ENCODE peak calls at places on chromosomes 3 and 15, in ten cellular contexts. M is HFF-Myc; P is D341Med; H is endodermal cell; L is activated CD4-positive, alpha-beta T cell treated with anti-CD3 and anti-CD28 coated beads, Interleukin-2, amount 50 U/mL, for 24 hours; W is memory B cell; O is iris pigment epithelial cell; U is B cell; N is AG04450; D is stomach. S is an unnamed sample.

GRCh38 chr3:74624301-74624700 is 9.8 kb upstream of the CNTN3 start:
- DNase-seq in H (no peak), W (no peak), D (no peak), M (no peak), O (peak), N (peak), P (no peak), L (no peak), U (no peak), S (peak)

GRCh38 chr3:173902401-173902800 is 504.9 kb downstream of the NLGN1 start:
- DNase-seq in P (no peak), H (no peak), M (no peak), N (no peak), W (no peak), O (no peak), D (no peak), U (no peak), L (no peak), S (no peak)

GRCh38 chr3:23710555-23710954 is 95.2 kb upstream of the UBE2E1 start:
- DNase-seq in N (peak), M (peak), W (no peak), L (no peak), O (peak), P (no peak), H (peak), D (no peak), U (no peak), S (peak)

GRCh38 chr3:51997935-51998596 is 2.4 kb upstream of the RPL29 start:
- DNase-seq in H (peak), N (no peak), L (no peak), D (no peak), O (no peak), M (no peak), W (no peak), U (no peak), P (no peak), S (no peak)

GRCh38 chr3:23422511-23422851 is 219.4 kb downstream of the UBE2E2 start:
- DNase-seq in D (no peak), P (no peak), W (no peak), M (no peak), U (no peak), N (no peak), H (no peak), L (no peak), O (no peak), S (no peak)

GRCh38 chr15:41659855-41660234 is 360 bp upstream of the MGA start:
- DNase-seq in D (no peak), H (no peak), L (no peak), O (peak), P (no peak), M (no peak), U (no peak), W (no peak), N (no peak), S (no peak)

GRCh38 chr3:105388199-105388598 is 21.5 kb downstream of the ALCAM start:
- DNase-seq in P (no peak), H (no peak), U (no peak), O (no peak), W (no peak), D (no peak), M (no peak), N (no peak), L (no peak), S (no peak)

GRCh38 chr3:180093535-180093934 is 56.8 kb upstream of the PEX5L start:
- DNase-seq in M (no peak), D (no peak), L (no peak), N (no peak), H (no peak), P (no peak), W (no peak), U (no peak), O (no peak), S (no peak)